ENCODE peak calls at places on chromosomes 2 and 18, in four cellular contexts. T is left ventricle myocardium inferior, E is psoas muscle, A is body of pancreas. I is an unnamed sample.

GRCh38 chr18:51617572-51618260 is 420.2 kb upstream of the MEX3C start:
- DNase-seq in T (no peak), E (no peak), A (no peak), I (no peak)

GRCh38 chr2:237882510-237883481 is 23.4 kb downstream of the RAMP1 start:
- DNase-seq in T (no peak), E (no peak), A (peak; percentile 55), I (no peak)

GRCh38 chr2:121994238-121995206 is 239.1 kb downstream of the TSN start:
- DNase-seq in T (no peak), E (no peak), A (no peak), I (no peak)

GRCh38 chr18:70463085-70463484 is 174.2 kb downstream of the SOCS6 start:
- DNase-seq in T (no peak), E (no peak), A (no peak), I (no peak)

GRCh38 chr18:58310517-58310916 is 266.5 kb downstream of the NEDD4L start:
- DNase-seq in T (peak; percentile 51), E (peak; percentile 32), A (peak; percentile 96), I (no peak)

GRCh38 chr2:181124499-181124898 is 144.1 kb downstream of the UBE2E3 start:
- DNase-seq in T (no peak), E (no peak), A (no peak), I (no peak)

GRCh38 chr2:27992787-27993747 is 102.5 kb downstream of the BABAM2 start:
- DNase-seq in T (no peak), E (no peak), A (no peak), I (no peak)

GRCh38 chr2:28643911-28644334 is 107.7 kb upstream of the PPP1CB start:
- DNase-seq in T (no peak), E (no peak), A (peak; percentile 41), I (no peak)

GRCh38 chr2:135190799-135191198 is 138.7 kb downstream of the RAB3GAP1 start:
- DNase-seq in T (no peak), E (no peak), A (no peak), I (no peak)

GRCh38 chr2:172639823-172640222 is 83.9 kb downstream of the PDK1 start:
- DNase-seq in T (no peak), E (no peak), A (no peak), I (peak; percentile 82)

GRCh38 chr2:177265834-177266817 is 1.6 kb upstream of the NFE2L2 start:
- DNase-seq in T (no peak), E (no peak), A (no peak), I (no peak)

GRCh38 chr2:30948857-30949256 is 141.6 kb upstream of the CAPN13 start:
- DNase-seq in T (no peak), E (no peak), A (no peak), I (no peak)

GRCh38 chr2:159960413-159960812 is 102.0 kb downstream of the PLA2R1 start:
- DNase-seq in T (no peak), E (no peak), A (no peak), I (peak; percentile 23)

GRCh38 chr18:12403601-12404506 is 3.9 kb upstream of the PRELID3A start:
- DNase-seq in T (no peak), E (no peak), A (no peak), I (peak; percentile 70)

GRCh38 chr2:159497857-159498256 is 118.5 kb downstream of the BAZ2B start:
- DNase-seq in T (no peak), E (no peak), A (no peak), I (no peak)

GRCh38 chr18:7987284-7987976 is 420.3 kb downstream of the PTPRM start:
- DNase-seq in T (no peak), E (no peak), A (no peak), I (no peak)

GRCh38 chr2:172228177-172228785 is 125.6 kb upstream of the DLX2 start:
- DNase-seq in T (no peak), E (no peak), A (no peak), I (no peak)

GRCh38 chr2:203574824-203575223 is 39.7 kb upstream of the RAPH1 start:
- DNase-seq in T (no peak), E (no peak), A (no peak), I (no peak)

GRCh38 chr18:76822510-76823165 is at the start of gene ZNF236:
- DNase-seq in T (peak; percentile 79), E (peak; percentile 82), A (peak; percentile 78), I (peak; percentile 47)

GRCh38 chr2:132448331-132448730 is 31.7 kb downstream of the GPR39 start:
- DNase-seq in T (peak; percentile 25), E (no peak), A (no peak), I (no peak)

GRCh38 chr2:131410173-131410572 is 46.2 kb upstream of the RAB6D start:
- DNase-seq in T (no peak), E (no peak), A (no peak), I (no peak)

GRCh38 chr18:77067315-77068061 is 65.1 kb downstream of the MBP start:
- DNase-seq in T (peak; percentile 58), E (peak; percentile 70), A (peak; percentile 71), I (peak; percentile 64)

GRCh38 chr18:38019292-38019691 is 453.7 kb upstream of the CELF4 start:
- DNase-seq in T (no peak), E (no peak), A (no peak), I (no peak)

GRCh38 chr2:222307138-222307756 is 8.4 kb upstream of the PAX3 start:
- DNase-seq in T (no peak), E (no peak), A (no peak), I (no peak)

GRCh38 chr18:80023173-80023572 is 11.1 kb upstream of the RBFA start:
- DNase-seq in T (no peak), E (no peak), A (no peak), I (no peak)

GRCh38 chr18:78457011-78457410 is 522.6 kb upstream of the SALL3 start:
- DNase-seq in T (no peak), E (no peak), A (no peak), I (no peak)

GRCh38 chr2:105515581-105516415 is 116.9 kb upstream of the FHL2 start:
- DNase-seq in T (peak; percentile 87), E (peak; percentile 51), A (peak; percentile 47), I (no peak)

GRCh38 chr2:64700133-64700809 is 46.6 kb upstream of the SERTAD2 start:
- DNase-seq in T (no peak), E (no peak), A (no peak), I (no peak)

GRCh38 chr18:36312806-36313395 is 15.4 kb downstream of the FHOD3 start:
- DNase-seq in T (no peak), E (peak; percentile 25), A (no peak), I (no peak)

GRCh38 chr2:127094509-127095366 is 12.2 kb downstream of the BIN1 start:
- DNase-seq in T (no peak), E (peak; percentile 88), A (peak; percentile 35), I (no peak)

GRCh38 chr2:14750433-14750832 is 117.9 kb downstream of the LRATD1 start:
- DNase-seq in T (no peak), E (no peak), A (no peak), I (no peak)

GRCh38 chr2:604385-604784 is 72.8 kb downstream of the TMEM18 start:
- DNase-seq in T (no peak), E (no peak), A (no peak), I (no peak)

GRCh38 chr2:43605079-43605655 is 9.3 kb upstream of the THADA start:
- DNase-seq in T (no peak), E (no peak), A (peak; percentile 22), I (no peak)

GRCh38 chr2:6828299-6828584 is 37.5 kb downstream of the CMPK2 start:
- DNase-seq in T (no peak), E (no peak), A (no peak), I (no peak)

GRCh38 chr2:70044290-70045040 is 42.8 kb upstream of the PCBP1 start:
- DNase-seq in T (no peak), E (no peak), A (no peak), I (no peak)

GRCh38 chr2:39568561-39569006 is 97.1 kb upstream of the TMEM178A start:
- DNase-seq in T (no peak), E (no peak), A (no peak), I (peak; percentile 42)

GRCh38 chr2:192155521-192156118 is 39.1 kb downstream of the TMEFF2 start:
- DNase-seq in T (no peak), E (no peak), A (no peak), I (no peak)

GRCh38 chr2:226619707-226620106 is 179.9 kb downstream of the IRS1 start:
- DNase-seq in T (no peak), E (no peak), A (no peak), I (no peak)

GRCh38 chr2:20126040-20126439 is 74.6 kb upstream of the LAPTM4A start:
- DNase-seq in T (no peak), E (no peak), A (no peak), I (no peak)

DNA sequence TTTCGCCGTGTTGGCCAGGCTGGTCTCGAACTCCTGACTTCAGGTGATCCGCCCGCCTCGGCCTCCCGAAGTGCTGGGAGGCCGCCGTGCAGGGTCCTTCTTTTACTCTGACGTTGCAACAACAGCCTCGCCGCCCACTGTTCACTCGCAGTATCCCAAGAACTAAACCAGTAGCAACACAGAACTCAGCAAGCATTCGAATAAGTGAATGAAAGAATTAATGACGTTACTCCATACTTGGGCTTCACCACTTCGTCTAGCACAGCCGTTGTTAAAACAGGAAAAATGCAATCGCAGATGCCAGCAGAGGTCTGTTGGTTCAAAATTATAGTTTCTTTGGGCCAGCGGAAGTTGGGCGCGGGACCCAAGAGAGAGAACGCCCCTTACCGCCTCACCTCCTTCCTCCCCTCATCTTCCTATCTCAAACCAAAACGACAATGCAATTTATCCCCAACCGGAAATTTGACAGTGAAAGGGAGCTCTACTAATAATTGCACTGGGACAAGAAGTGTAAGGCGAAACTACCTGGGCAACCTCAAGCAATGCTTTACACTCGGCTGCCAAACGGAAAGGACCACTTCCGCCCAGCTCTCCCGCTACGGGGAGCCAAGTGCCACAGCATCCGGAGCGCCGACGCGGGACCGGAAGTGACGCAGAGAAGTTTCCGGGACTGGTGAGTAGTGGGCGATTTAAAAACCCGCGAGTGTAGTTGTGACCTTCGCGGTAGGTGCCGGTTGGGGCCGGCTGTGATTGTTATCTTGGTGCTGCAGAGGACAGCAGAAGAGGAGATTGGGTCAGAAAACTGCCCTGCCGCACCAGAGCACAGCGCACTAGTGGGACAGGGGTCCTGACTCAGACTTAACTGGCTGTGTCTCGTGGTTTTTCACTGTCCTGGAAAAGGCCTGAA is at the start of the genes NIF3L1 and PPIL3:
- DNase-seq in T (peak; percentile 95), E (peak; percentile 95), A (peak; percentile 98), I (peak; percentile 91)
- TF ChIP-seq CTCF in T (no peak), E (no peak), A (no peak), I (no peak)

GRCh38 chr18:9292047-9292446 is 42.5 kb upstream of the TWSG1 start:
- DNase-seq in T (no peak), E (no peak), A (no peak), I (no peak)
- H3K9me3 ChIP-seq in T (peaks cover 45% of the 10 kb centered on the region), E (peaks cover 18% of the 10 kb centered on the region), A (no peaks in the 10 kb centered on the region), I (peaks cover 13% of the 10 kb centered on the region)

GRCh38 chr18:31497404-31497710 is 620 bp upstream of the DSG2 start:
- DNase-seq in T (no peak), E (no peak), A (no peak), I (no peak)
- H3K4me3 ChIP-seq in T (peak overlapping the region; percentile 80), E (peak overlapping the region; percentile 73), A (peak overlapping the region; percentile 26), I (no peak overlapping the region)

GRCh38 chr2:155418753-155419152 is 720.3 kb downstream of the KCNJ3 start:
- DNase-seq in T (no peak), E (no peak), A (no peak), I (no peak)
- TF ChIP-seq CTCF in T (no peak), E (no peak), A (no peak), I (no peak)

I was measured in AG04450.